ENCODE peak calls at places on chromosomes 11 and 22, in eight cellular contexts. One of them, this sample, is unnamed.

GRCh38 chr11:62544521-62545436 is 1.8 kb downstream of the AHNAK start:
- DNase-seq in CD8-positive, alpha-beta memory T cell: no peak
- DNase-seq in psoas muscle: peak; percentile 39
- DNase-seq in upper lobe of right lung: no peak
- DNase-seq in HepG2: no peak
- DNase-seq in stomach: no peak
- DNase-seq in CD4-positive, CD25-positive, alpha-beta regulatory T cell: no peak
- DNase-seq in kidney: no peak
- DNase-seq in this sample: peak; percentile 44

GRCh38 chr11:96863520-96863919 is 473.7 kb downstream of the JRKL start:
- DNase-seq in HepG2: no peak
- DNase-seq in CD8-positive, alpha-beta memory T cell: no peak
- DNase-seq in kidney: no peak
- DNase-seq in psoas muscle: peak; percentile 56
- DNase-seq in stomach: no peak
- DNase-seq in upper lobe of right lung: no peak
- DNase-seq in CD4-positive, CD25-positive, alpha-beta regulatory T cell: no peak
- DNase-seq in this sample: peak; percentile 30

GRCh38 chr11:13368041-13368446 is 90.5 kb downstream of the BMAL1 start:
- DNase-seq in CD4-positive, CD25-positive, alpha-beta regulatory T cell: no peak
- DNase-seq in stomach: no peak
- DNase-seq in HepG2: peak; percentile 9
- DNase-seq in upper lobe of right lung: no peak
- DNase-seq in kidney: no peak
- DNase-seq in psoas muscle: no peak
- DNase-seq in CD8-positive, alpha-beta memory T cell: no peak
- DNase-seq in this sample: no peak

GRCh38 chr11:65554057-65554818 is 3.9 kb downstream of the LTBP3 start:
- DNase-seq in psoas muscle: no peak
- DNase-seq in upper lobe of right lung: no peak
- DNase-seq in CD4-positive, CD25-positive, alpha-beta regulatory T cell: no peak
- DNase-seq in HepG2: no peak
- DNase-seq in CD8-positive, alpha-beta memory T cell: no peak
- DNase-seq in stomach: no peak
- DNase-seq in kidney: no peak
- DNase-seq in this sample: peak; percentile 74

GRCh38 chr11:68583047-68583446 is 101.3 kb upstream of the GAL start:
- DNase-seq in kidney: no peak
- DNase-seq in psoas muscle: no peak
- DNase-seq in CD8-positive, alpha-beta memory T cell: no peak
- DNase-seq in stomach: no peak
- DNase-seq in upper lobe of right lung: no peak
- DNase-seq in CD4-positive, CD25-positive, alpha-beta regulatory T cell: no peak
- DNase-seq in HepG2: no peak
- DNase-seq in this sample: no peak

GRCh38 chr11:1123970-1124369 is 33.8 kb upstream of the MUC5AC start:
- DNase-seq in kidney: peak; percentile 48
- DNase-seq in HepG2: no peak
- DNase-seq in stomach: no peak
- DNase-seq in upper lobe of right lung: no peak
- DNase-seq in psoas muscle: no peak
- DNase-seq in CD8-positive, alpha-beta memory T cell: no peak
- DNase-seq in CD4-positive, CD25-positive, alpha-beta regulatory T cell: no peak
- DNase-seq in this sample: no peak

GRCh38 chr22:36067237-36067558 is 38.6 kb upstream of the RBFOX2 start:
- DNase-seq in upper lobe of right lung: no peak
- DNase-seq in HepG2: no peak
- DNase-seq in stomach: no peak
- DNase-seq in psoas muscle: no peak
- DNase-seq in CD4-positive, CD25-positive, alpha-beta regulatory T cell: no peak
- DNase-seq in kidney: no peak
- DNase-seq in CD8-positive, alpha-beta memory T cell: no peak
- DNase-seq in this sample: no peak

GRCh38 chr11:43947003-43947500 is 4.6 kb downstream of the C11orf96 start:
- DNase-seq in psoas muscle: no peak
- DNase-seq in CD8-positive, alpha-beta memory T cell: no peak
- DNase-seq in kidney: peak; percentile 71
- DNase-seq in HepG2: peak; percentile 27
- DNase-seq in upper lobe of right lung: no peak
- DNase-seq in CD4-positive, CD25-positive, alpha-beta regulatory T cell: no peak
- DNase-seq in stomach: no peak
- DNase-seq in this sample: no peak

GRCh38 chr11:68189888-68190287 is 23.2 kb downstream of the KMT5B start:
- DNase-seq in CD8-positive, alpha-beta memory T cell: no peak
- DNase-seq in upper lobe of right lung: no peak
- DNase-seq in CD4-positive, CD25-positive, alpha-beta regulatory T cell: no peak
- DNase-seq in psoas muscle: no peak
- DNase-seq in kidney: no peak
- DNase-seq in HepG2: no peak
- DNase-seq in stomach: no peak
- DNase-seq in this sample: no peak

GRCh38 chr11:10752061-10752460 is 1.0 kb downstream of the CTR9 start:
- DNase-seq in CD4-positive, CD25-positive, alpha-beta regulatory T cell: no peak
- DNase-seq in upper lobe of right lung: no peak
- DNase-seq in HepG2: no peak
- DNase-seq in kidney: no peak
- DNase-seq in psoas muscle: no peak
- DNase-seq in stomach: no peak
- DNase-seq in CD8-positive, alpha-beta memory T cell: no peak
- DNase-seq in this sample: no peak

GRCh38 chr11:61356701-61357100 is 5.0 kb downstream of the CYB561A3 start:
- DNase-seq in HepG2: no peak
- DNase-seq in upper lobe of right lung: no peak
- DNase-seq in psoas muscle: no peak
- DNase-seq in kidney: no peak
- DNase-seq in stomach: no peak
- DNase-seq in CD8-positive, alpha-beta memory T cell: no peak
- DNase-seq in CD4-positive, CD25-positive, alpha-beta regulatory T cell: no peak
- DNase-seq in this sample: no peak

GRCh38 chr11:124762077-124762623 is at the start of gene ESAM:
- DNase-seq in kidney: peak; percentile 86
- DNase-seq in stomach: peak; percentile 76
- DNase-seq in CD4-positive, CD25-positive, alpha-beta regulatory T cell: peak; percentile 65
- DNase-seq in psoas muscle: peak; percentile 41
- DNase-seq in CD8-positive, alpha-beta memory T cell: peak; percentile 65
- DNase-seq in HepG2: no peak
- DNase-seq in upper lobe of right lung: peak; percentile 90
- DNase-seq in this sample: peak; percentile 93

GRCh38 chr22:45120931-45121330 is 42.8 kb upstream of the NUP50 start:
- DNase-seq in CD8-positive, alpha-beta memory T cell: no peak
- DNase-seq in HepG2: no peak
- DNase-seq in kidney: no peak
- DNase-seq in CD4-positive, CD25-positive, alpha-beta regulatory T cell: no peak
- DNase-seq in stomach: no peak
- DNase-seq in psoas muscle: no peak
- DNase-seq in upper lobe of right lung: no peak
- DNase-seq in this sample: no peak

GRCh38 chr11:110972640-110973039 is 260.4 kb upstream of the ARHGAP20 start:
- DNase-seq in CD4-positive, CD25-positive, alpha-beta regulatory T cell: no peak
- DNase-seq in CD8-positive, alpha-beta memory T cell: no peak
- DNase-seq in psoas muscle: no peak
- DNase-seq in upper lobe of right lung: no peak
- DNase-seq in HepG2: no peak
- DNase-seq in kidney: no peak
- DNase-seq in stomach: no peak
- DNase-seq in this sample: no peak

GRCh38 chr11:121244861-121245260 is 47.7 kb upstream of the SC5D start:
- DNase-seq in CD8-positive, alpha-beta memory T cell: no peak
- DNase-seq in HepG2: no peak
- DNase-seq in stomach: no peak
- DNase-seq in psoas muscle: no peak
- DNase-seq in upper lobe of right lung: no peak
- DNase-seq in kidney: no peak
- DNase-seq in CD4-positive, CD25-positive, alpha-beta regulatory T cell: no peak
- DNase-seq in this sample: no peak

DNA sequence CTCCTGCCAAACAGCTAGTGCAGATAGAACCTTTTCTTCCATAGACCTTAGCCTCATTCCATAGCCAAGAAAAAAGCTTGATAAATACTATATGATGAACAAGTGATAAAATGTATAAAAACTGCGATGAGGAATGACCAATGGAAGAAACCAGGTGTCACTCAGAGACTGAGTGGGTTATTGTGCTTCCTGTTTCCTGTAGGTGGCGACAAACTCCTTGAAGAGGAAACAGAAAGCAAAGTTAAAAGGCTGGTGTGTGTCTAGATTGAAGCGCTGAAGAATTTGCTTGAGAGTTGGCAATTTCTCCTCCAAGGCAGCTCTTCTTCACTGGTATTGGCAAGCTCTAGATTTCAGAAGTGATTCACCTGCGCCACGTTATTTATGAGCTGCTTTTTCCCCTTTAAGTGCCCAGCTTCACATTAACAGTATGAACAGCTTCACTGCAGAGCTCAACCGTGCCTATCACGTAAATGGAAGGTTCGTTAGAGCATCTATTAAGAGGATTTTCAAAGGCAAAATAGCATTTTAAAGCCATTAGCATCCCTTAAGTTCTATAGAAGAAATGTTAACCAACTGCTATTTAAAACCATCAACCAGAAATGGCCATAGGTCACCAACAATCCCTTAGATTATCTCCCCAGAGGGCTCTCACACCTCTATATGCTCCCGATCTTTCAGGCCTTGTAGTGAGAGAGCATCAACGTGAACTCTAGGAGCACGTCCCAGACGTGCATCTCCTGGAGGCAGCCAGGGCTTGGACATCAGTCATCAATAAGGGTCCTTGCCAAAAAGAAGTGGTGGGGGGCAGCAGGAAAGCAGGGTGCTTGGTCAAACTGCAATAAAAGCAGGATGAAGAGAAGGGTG is 179.4 kb downstream of the CADM1 start:
- DNase-seq in stomach: peak; percentile 27
- DNase-seq in CD4-positive, CD25-positive, alpha-beta regulatory T cell: peak; percentile 41
- DNase-seq in upper lobe of right lung: no peak
- DNase-seq in psoas muscle: no peak
- DNase-seq in HepG2: peak; percentile 70
- DNase-seq in CD8-positive, alpha-beta memory T cell: peak; percentile 1
- DNase-seq in kidney: no peak
- DNase-seq in this sample: no peak
- H3K4me3 ChIP-seq in stomach: no peak overlapping the region
- H3K4me3 ChIP-seq in CD4-positive, CD25-positive, alpha-beta regulatory T cell: peak overlapping the region; percentile 54
- H3K4me3 ChIP-seq in upper lobe of right lung: no peak overlapping the region
- H3K4me3 ChIP-seq in psoas muscle: peak overlapping the region; percentile 39
- H3K4me3 ChIP-seq in HepG2: no peak overlapping the region
- H3K4me3 ChIP-seq in CD8-positive, alpha-beta memory T cell: no peak overlapping the region
- H3K4me3 ChIP-seq in kidney: peak overlapping the region; percentile 39
- H3K4me3 ChIP-seq in this sample: no peak overlapping the region

GRCh38 chr11:128497057-128497957 is 90.1 kb downstream of the ETS1 start:
- DNase-seq in upper lobe of right lung: no peak
- DNase-seq in CD8-positive, alpha-beta memory T cell: no peak
- DNase-seq in psoas muscle: peak; percentile 47
- DNase-seq in kidney: no peak
- DNase-seq in stomach: no peak
- DNase-seq in HepG2: no peak
- DNase-seq in CD4-positive, CD25-positive, alpha-beta regulatory T cell: no peak
- DNase-seq in this sample: no peak
- H3K4me1 ChIP-seq in upper lobe of right lung: peaks cover 86% of the 10 kb centered on the region
- H3K4me1 ChIP-seq in CD8-positive, alpha-beta memory T cell: peaks cover 100% of the 10 kb centered on the region
- H3K4me1 ChIP-seq in psoas muscle: peaks cover 88% of the 10 kb centered on the region
- H3K4me1 ChIP-seq in kidney: peaks cover 30% of the 10 kb centered on the region
- H3K4me1 ChIP-seq in stomach: peaks cover 51% of the 10 kb centered on the region
- H3K4me1 ChIP-seq in HepG2: no peaks in the 10 kb centered on the region
- H3K4me1 ChIP-seq in CD4-positive, CD25-positive, alpha-beta regulatory T cell: peaks cover 100% of the 10 kb centered on the region
- H3K4me1 ChIP-seq in this sample: peaks cover 99% of the 10 kb centered on the region

GRCh38 chr11:22433517-22433916 is 95.3 kb downstream of the SLC17A6 start:
- DNase-seq in HepG2: no peak
- DNase-seq in upper lobe of right lung: no peak
- DNase-seq in psoas muscle: no peak
- DNase-seq in kidney: no peak
- DNase-seq in CD8-positive, alpha-beta memory T cell: no peak
- DNase-seq in CD4-positive, CD25-positive, alpha-beta regulatory T cell: no peak
- DNase-seq in stomach: no peak
- DNase-seq in this sample: no peak

GRCh38 chr11:22430286-22430685 is 92.1 kb downstream of the SLC17A6 start:
- DNase-seq in kidney: no peak
- DNase-seq in upper lobe of right lung: no peak
- DNase-seq in HepG2: no peak
- DNase-seq in CD4-positive, CD25-positive, alpha-beta regulatory T cell: no peak
- DNase-seq in psoas muscle: no peak
- DNase-seq in CD8-positive, alpha-beta memory T cell: no peak
- DNase-seq in stomach: no peak
- DNase-seq in this sample: no peak

GRCh38 chr11:22431074-22431473 is 92.9 kb downstream of the SLC17A6 start:
- DNase-seq in CD8-positive, alpha-beta memory T cell: no peak
- DNase-seq in stomach: no peak
- DNase-seq in kidney: no peak
- DNase-seq in CD4-positive, CD25-positive, alpha-beta regulatory T cell: no peak
- DNase-seq in HepG2: no peak
- DNase-seq in psoas muscle: no peak
- DNase-seq in upper lobe of right lung: no peak
- DNase-seq in this sample: no peak

GRCh38 chr11:22433066-22433450 is 94.9 kb downstream of the SLC17A6 start:
- DNase-seq in kidney: no peak
- DNase-seq in upper lobe of right lung: no peak
- DNase-seq in CD4-positive, CD25-positive, alpha-beta regulatory T cell: no peak
- DNase-seq in psoas muscle: no peak
- DNase-seq in HepG2: no peak
- DNase-seq in CD8-positive, alpha-beta memory T cell: no peak
- DNase-seq in stomach: no peak
- DNase-seq in this sample: no peak

GRCh38 chr11:22432331-22433065 is 94.3 kb downstream of the SLC17A6 start:
- DNase-seq in psoas muscle: peak; percentile 23
- DNase-seq in stomach: no peak
- DNase-seq in kidney: peak; percentile 71
- DNase-seq in CD4-positive, CD25-positive, alpha-beta regulatory T cell: no peak
- DNase-seq in HepG2: no peak
- DNase-seq in CD8-positive, alpha-beta memory T cell: no peak
- DNase-seq in upper lobe of right lung: no peak
- DNase-seq in this sample: peak; percentile 55
- H3K27ac ChIP-seq in psoas muscle: no peak overlapping the region
- H3K27ac ChIP-seq in stomach: no peak overlapping the region
- H3K27ac ChIP-seq in kidney: no peak overlapping the region
- H3K27ac ChIP-seq in CD4-positive, CD25-positive, alpha-beta regulatory T cell: no peak overlapping the region
- H3K27ac ChIP-seq in HepG2: no peak overlapping the region
- H3K27ac ChIP-seq in CD8-positive, alpha-beta memory T cell: no peak overlapping the region
- H3K27ac ChIP-seq in upper lobe of right lung: no peak overlapping the region
- H3K27ac ChIP-seq in this sample: no peak overlapping the region

GRCh38 chr11:33829430-33830141 is 55.3 kb upstream of the FBXO3 start:
- DNase-seq in HepG2: peak; percentile 13
- DNase-seq in stomach: peak; percentile 67
- DNase-seq in kidney: no peak
- DNase-seq in psoas muscle: peak; percentile 40
- DNase-seq in CD4-positive, CD25-positive, alpha-beta regulatory T cell: peak; percentile 44
- DNase-seq in CD8-positive, alpha-beta memory T cell: peak; percentile 27
- DNase-seq in upper lobe of right lung: no peak
- DNase-seq in this sample: no peak

GRCh38 chr11:33832676-33833075 is 58.4 kb upstream of the FBXO3 start:
- DNase-seq in psoas muscle: no peak
- DNase-seq in HepG2: no peak
- DNase-seq in stomach: no peak
- DNase-seq in CD8-positive, alpha-beta memory T cell: no peak
- DNase-seq in CD4-positive, CD25-positive, alpha-beta regulatory T cell: no peak
- DNase-seq in upper lobe of right lung: no peak
- DNase-seq in kidney: no peak
- DNase-seq in this sample: no peak

GRCh38 chr11:33827206-33827605 is 52.9 kb upstream of the FBXO3 start:
- DNase-seq in kidney: no peak
- DNase-seq in CD8-positive, alpha-beta memory T cell: no peak
- DNase-seq in psoas muscle: no peak
- DNase-seq in CD4-positive, CD25-positive, alpha-beta regulatory T cell: no peak
- DNase-seq in stomach: no peak
- DNase-seq in upper lobe of right lung: no peak
- DNase-seq in HepG2: no peak
- DNase-seq in this sample: no peak

GRCh38 chr11:33830903-33831648 is 56.8 kb upstream of the FBXO3 start:
- DNase-seq in upper lobe of right lung: no peak
- DNase-seq in stomach: no peak
- DNase-seq in psoas muscle: no peak
- DNase-seq in CD8-positive, alpha-beta memory T cell: no peak
- DNase-seq in kidney: no peak
- DNase-seq in HepG2: no peak
- DNase-seq in CD4-positive, CD25-positive, alpha-beta regulatory T cell: no peak
- DNase-seq in this sample: no peak

GRCh38 chr11:33828604-33829429 is 54.5 kb upstream of the FBXO3 start:
- DNase-seq in HepG2: no peak
- DNase-seq in CD4-positive, CD25-positive, alpha-beta regulatory T cell: no peak
- DNase-seq in CD8-positive, alpha-beta memory T cell: no peak
- DNase-seq in upper lobe of right lung: no peak
- DNase-seq in kidney: peak; percentile 74
- DNase-seq in stomach: no peak
- DNase-seq in psoas muscle: no peak
- DNase-seq in this sample: no peak
- H3K4me3 ChIP-seq in HepG2: no peak overlapping the region
- H3K4me3 ChIP-seq in CD4-positive, CD25-positive, alpha-beta regulatory T cell: peak overlapping the region; percentile 32
- H3K4me3 ChIP-seq in CD8-positive, alpha-beta memory T cell: peak overlapping the region; percentile 47
- H3K4me3 ChIP-seq in upper lobe of right lung: peak overlapping the region; percentile 45
- H3K4me3 ChIP-seq in kidney: peak overlapping the region; percentile 59
- H3K4me3 ChIP-seq in stomach: peak overlapping the region; percentile 47
- H3K4me3 ChIP-seq in psoas muscle: peak overlapping the region; percentile 67
- H3K4me3 ChIP-seq in this sample: peak overlapping the region; percentile 21

This sample was measured in left lung.